ENCODE peak calls at places on chromosome 7, in six cellular contexts. One of them, this sample, is unnamed.

GRCh38 chr7:2617710-2617975 is 14.1 kb upstream of the TTYH3 start:
- DNase-seq in H1: no peak
- DNase-seq in IMR-90: no peak
- DNase-seq in mesenchymal stem cell: no peak
- DNase-seq in H9: no peak
- DNase-seq in trophoblast cell: no peak
- DNase-seq in this sample: no peak

GRCh38 chr7:24708244-24708643 is 49.0 kb downstream of the GSDME start:
- DNase-seq in H1: no peak
- DNase-seq in IMR-90: peak
- DNase-seq in mesenchymal stem cell: no peak
- DNase-seq in H9: no peak
- DNase-seq in trophoblast cell: no peak
- DNase-seq in this sample: no peak

GRCh38 chr7:28799619-28800018 is 158.5 kb downstream of the TRIL start:
- DNase-seq in H1: no peak
- DNase-seq in IMR-90: no peak
- DNase-seq in mesenchymal stem cell: no peak
- DNase-seq in H9: no peak
- DNase-seq in trophoblast cell: no peak
- DNase-seq in this sample: no peak

GRCh38 chr7:141999219-141999618 is 3.5 kb downstream of the MGAM start:
- DNase-seq in H1: no peak
- DNase-seq in IMR-90: no peak
- DNase-seq in mesenchymal stem cell: no peak
- DNase-seq in H9: no peak
- DNase-seq in trophoblast cell: no peak
- DNase-seq in this sample: no peak

GRCh38 chr7:96837583-96837982 is 127.9 kb upstream of the SEM1 start:
- DNase-seq in H1: no peak
- DNase-seq in IMR-90: no peak
- DNase-seq in mesenchymal stem cell: no peak
- DNase-seq in H9: no peak
- DNase-seq in trophoblast cell: no peak
- DNase-seq in this sample: no peak

GRCh38 chr7:101567231-101567630 is 61.9 kb downstream of the MYL10 start:
- DNase-seq in H1: no peak
- DNase-seq in IMR-90: no peak
- DNase-seq in mesenchymal stem cell: no peak
- DNase-seq in H9: peak
- DNase-seq in trophoblast cell: no peak
- DNase-seq in this sample: peak

GRCh38 chr7:138975343-138976104 is 5.7 kb downstream of the KIAA1549 start:
- DNase-seq in H1: no peak
- DNase-seq in IMR-90: no peak
- DNase-seq in mesenchymal stem cell: no peak
- DNase-seq in H9: no peak
- DNase-seq in trophoblast cell: no peak
- DNase-seq in this sample: peak

GRCh38 chr7:101169838-101170531 is 4.6 kb upstream of the VGF start:
- DNase-seq in H1: peak
- DNase-seq in IMR-90: peak
- DNase-seq in mesenchymal stem cell: peak
- DNase-seq in H9: peak
- DNase-seq in trophoblast cell: peak
- DNase-seq in this sample: no peak

GRCh38 chr7:41624818-41625217 is 78.1 kb downstream of the INHBA start:
- DNase-seq in H1: no peak
- DNase-seq in IMR-90: peak
- DNase-seq in mesenchymal stem cell: peak
- DNase-seq in H9: no peak
- DNase-seq in trophoblast cell: no peak
- DNase-seq in this sample: no peak

GRCh38 chr7:47181609-47182264 is 400.2 kb downstream of the TNS3 start:
- DNase-seq in H1: no peak
- DNase-seq in IMR-90: no peak
- DNase-seq in mesenchymal stem cell: no peak
- DNase-seq in H9: no peak
- DNase-seq in trophoblast cell: no peak
- DNase-seq in this sample: no peak

GRCh38 chr7:118029881-118030422 is 154.0 kb upstream of the LSM8 start:
- DNase-seq in H1: no peak
- DNase-seq in IMR-90: no peak
- DNase-seq in mesenchymal stem cell: no peak
- DNase-seq in H9: no peak
- DNase-seq in trophoblast cell: no peak
- DNase-seq in this sample: no peak

GRCh38 chr7:30523466-30523865 is 18.8 kb upstream of the GGCT start:
- DNase-seq in H1: no peak
- DNase-seq in IMR-90: no peak
- DNase-seq in mesenchymal stem cell: no peak
- DNase-seq in H9: no peak
- DNase-seq in trophoblast cell: no peak
- DNase-seq in this sample: no peak

GRCh38 chr7:100065452-100066186 is 15.9 kb downstream of the ZNF3 start:
- DNase-seq in H1: no peak
- DNase-seq in IMR-90: peak
- DNase-seq in mesenchymal stem cell: peak
- DNase-seq in H9: no peak
- DNase-seq in trophoblast cell: no peak
- DNase-seq in this sample: no peak

GRCh38 chr7:143906176-143906575 is 4.2 kb upstream of the TCAF1 start:
- DNase-seq in H1: no peak
- DNase-seq in IMR-90: no peak
- DNase-seq in mesenchymal stem cell: no peak
- DNase-seq in H9: no peak
- DNase-seq in trophoblast cell: no peak
- DNase-seq in this sample: no peak

GRCh38 chr7:155558961-155559360 is 12.6 kb upstream of the CNPY1 start:
- DNase-seq in H1: no peak
- DNase-seq in IMR-90: no peak
- DNase-seq in mesenchymal stem cell: no peak
- DNase-seq in H9: no peak
- DNase-seq in trophoblast cell: no peak
- DNase-seq in this sample: no peak

GRCh38 chr7:108419961-108420360 is 36.3 kb downstream of the NRCAM start:
- DNase-seq in H1: no peak
- DNase-seq in IMR-90: no peak
- DNase-seq in mesenchymal stem cell: no peak
- DNase-seq in H9: no peak
- DNase-seq in trophoblast cell: no peak
- DNase-seq in this sample: no peak

GRCh38 chr7:2920956-2921708 is 77.0 kb upstream of the GNA12 start:
- DNase-seq in H1: no peak
- DNase-seq in IMR-90: no peak
- DNase-seq in mesenchymal stem cell: no peak
- DNase-seq in H9: no peak
- DNase-seq in trophoblast cell: no peak
- DNase-seq in this sample: no peak

GRCh38 chr7:151867912-151868804 is 8.8 kb downstream of the PRKAG2 start:
- DNase-seq in H1: no peak
- DNase-seq in IMR-90: no peak
- DNase-seq in mesenchymal stem cell: no peak
- DNase-seq in H9: no peak
- DNase-seq in trophoblast cell: no peak
- DNase-seq in this sample: no peak

GRCh38 chr7:139490130-139490529 is 6.7 kb upstream of the KLRG2 start:
- DNase-seq in H1: no peak
- DNase-seq in IMR-90: no peak
- DNase-seq in mesenchymal stem cell: no peak
- DNase-seq in H9: no peak
- DNase-seq in trophoblast cell: no peak
- DNase-seq in this sample: no peak

GRCh38 chr7:158733220-158733519 is 28.6 kb upstream of the NCAPG2 start:
- DNase-seq in H1: no peak
- DNase-seq in IMR-90: no peak
- DNase-seq in mesenchymal stem cell: no peak
- DNase-seq in H9: no peak
- DNase-seq in trophoblast cell: no peak
- DNase-seq in this sample: no peak

GRCh38 chr7:101537935-101538595 is 91.0 kb downstream of the MYL10 start:
- DNase-seq in H1: no peak
- DNase-seq in IMR-90: no peak
- DNase-seq in mesenchymal stem cell: no peak
- DNase-seq in H9: no peak
- DNase-seq in trophoblast cell: no peak
- DNase-seq in this sample: no peak

GRCh38 chr7:47711776-47712175 is 129.9 kb upstream of the TNS3 start:
- DNase-seq in H1: no peak
- DNase-seq in IMR-90: no peak
- DNase-seq in mesenchymal stem cell: no peak
- DNase-seq in H9: no peak
- DNase-seq in trophoblast cell: no peak
- DNase-seq in this sample: no peak

GRCh38 chr7:292826-293225 is 2.9 kb downstream of the FOXL3 start:
- DNase-seq in H1: no peak
- DNase-seq in IMR-90: no peak
- DNase-seq in mesenchymal stem cell: no peak
- DNase-seq in H9: no peak
- DNase-seq in trophoblast cell: no peak
- DNase-seq in this sample: no peak

GRCh38 chr7:156604311-156604710 is 36.3 kb upstream of the RNF32 start:
- DNase-seq in H1: no peak
- DNase-seq in IMR-90: peak
- DNase-seq in mesenchymal stem cell: no peak
- DNase-seq in H9: peak
- DNase-seq in trophoblast cell: peak
- DNase-seq in this sample: no peak

GRCh38 chr7:152587366-152587765 is 88.6 kb downstream of the XRCC2 start:
- DNase-seq in H1: no peak
- DNase-seq in IMR-90: no peak
- DNase-seq in mesenchymal stem cell: peak
- DNase-seq in H9: no peak
- DNase-seq in trophoblast cell: no peak
- DNase-seq in this sample: no peak

GRCh38 chr7:47778153-47778661 is 170.1 kb downstream of the PKD1L1 start:
- DNase-seq in H1: no peak
- DNase-seq in IMR-90: no peak
- DNase-seq in mesenchymal stem cell: no peak
- DNase-seq in H9: no peak
- DNase-seq in trophoblast cell: peak
- DNase-seq in this sample: no peak

GRCh38 chr7:101017099-101017777 is 2.6 kb upstream of the MUC17 start:
- DNase-seq in H1: peak
- DNase-seq in IMR-90: peak
- DNase-seq in mesenchymal stem cell: peak
- DNase-seq in H9: peak
- DNase-seq in trophoblast cell: peak
- DNase-seq in this sample: peak

GRCh38 chr7:137241655-137242054 is 101.9 kb downstream of the PTN start:
- DNase-seq in H1: no peak
- DNase-seq in IMR-90: no peak
- DNase-seq in mesenchymal stem cell: no peak
- DNase-seq in H9: no peak
- DNase-seq in trophoblast cell: no peak
- DNase-seq in this sample: no peak

GRCh38 chr7:131110294-131111080 is 217.2 kb upstream of the MKLN1 start:
- DNase-seq in H1: peak
- DNase-seq in IMR-90: peak
- DNase-seq in mesenchymal stem cell: peak
- DNase-seq in H9: peak
- DNase-seq in trophoblast cell: peak
- DNase-seq in this sample: peak
- H3K23ac ChIP-seq in H1: no peak
- H3K23ac ChIP-seq in IMR-90: peak
- H3K23ac ChIP-seq in mesenchymal stem cell: no peak
- H3K23ac ChIP-seq in H9: no peak
- H3K23ac ChIP-seq in trophoblast cell: no peak
- H3K23ac ChIP-seq in this sample: peak

GRCh38 chr7:116697761-116698160 is 25.8 kb downstream of the MET start:
- DNase-seq in H1: no peak
- DNase-seq in IMR-90: no peak
- DNase-seq in mesenchymal stem cell: no peak
- DNase-seq in H9: no peak
- DNase-seq in trophoblast cell: no peak
- DNase-seq in this sample: no peak

GRCh38 chr7:116698396-116698795 is 26.4 kb downstream of the MET start:
- DNase-seq in H1: no peak
- DNase-seq in IMR-90: no peak
- DNase-seq in mesenchymal stem cell: no peak
- DNase-seq in H9: no peak
- DNase-seq in trophoblast cell: no peak
- DNase-seq in this sample: no peak

GRCh38 chr7:116696707-116697106 is 24.7 kb downstream of the MET start:
- DNase-seq in H1: no peak
- DNase-seq in IMR-90: no peak
- DNase-seq in mesenchymal stem cell: no peak
- DNase-seq in H9: no peak
- DNase-seq in trophoblast cell: no peak
- DNase-seq in this sample: no peak

GRCh38 chr7:116698930-116699722 is 27.1 kb downstream of the MET start:
- DNase-seq in H1: no peak
- DNase-seq in IMR-90: no peak
- DNase-seq in mesenchymal stem cell: no peak
- DNase-seq in H9: no peak
- DNase-seq in trophoblast cell: peak
- DNase-seq in this sample: no peak

GRCh38 chr7:116697152-116697551 is 25.2 kb downstream of the MET start:
- DNase-seq in H1: no peak
- DNase-seq in IMR-90: no peak
- DNase-seq in mesenchymal stem cell: no peak
- DNase-seq in H9: no peak
- DNase-seq in trophoblast cell: no peak
- DNase-seq in this sample: no peak
- H3K14ac ChIP-seq in H1: no peak
- H3K14ac ChIP-seq in IMR-90: no peak
- H3K14ac ChIP-seq in mesenchymal stem cell: no peak
- H3K14ac ChIP-seq in H9: no peak
- H3K14ac ChIP-seq in trophoblast cell: no peak
- H3K14ac ChIP-seq in this sample: no peak

DNA sequence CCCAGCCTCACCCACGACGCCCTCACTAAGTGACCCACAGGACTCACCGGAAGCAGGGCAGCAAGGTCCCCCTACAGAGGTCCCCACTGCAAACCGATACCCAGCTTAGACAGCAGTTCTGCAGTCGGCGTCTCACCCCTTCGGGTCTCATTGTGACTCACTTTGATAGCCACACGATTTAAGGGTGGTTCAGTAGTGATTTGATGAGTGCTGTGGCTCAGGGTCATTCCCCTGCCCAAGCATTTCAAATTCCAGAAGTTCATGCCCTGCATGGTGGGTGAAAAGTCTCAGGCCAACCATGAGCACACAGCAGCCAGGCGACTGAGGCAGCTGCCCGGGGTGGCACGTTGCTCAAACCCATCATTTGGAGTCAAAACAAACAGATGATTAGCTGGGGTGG is 93.2 kb downstream of the EGFR start:
- DNase-seq in H1: no peak
- DNase-seq in IMR-90: no peak
- DNase-seq in mesenchymal stem cell: no peak
- DNase-seq in H9: no peak
- DNase-seq in trophoblast cell: no peak
- DNase-seq in this sample: no peak
- H3K23ac ChIP-seq in H1: no peak
- H3K23ac ChIP-seq in IMR-90: no peak
- H3K23ac ChIP-seq in mesenchymal stem cell: no peak
- H3K23ac ChIP-seq in H9: no peak
- H3K23ac ChIP-seq in trophoblast cell: no peak
- H3K23ac ChIP-seq in this sample: no peak

GRCh38 chr7:81641873-81642272 is 128.0 kb downstream of the HGF start:
- DNase-seq in H1: no peak
- DNase-seq in IMR-90: no peak
- DNase-seq in mesenchymal stem cell: no peak
- DNase-seq in H9: no peak
- DNase-seq in trophoblast cell: no peak
- DNase-seq in this sample: no peak
- H3K14ac ChIP-seq in H1: no peak
- H3K14ac ChIP-seq in IMR-90: no peak
- H3K14ac ChIP-seq in mesenchymal stem cell: no peak
- H3K14ac ChIP-seq in H9: no peak
- H3K14ac ChIP-seq in trophoblast cell: no peak
- H3K14ac ChIP-seq in this sample: no peak

GRCh38 chr7:44796034-44796503 is 412 bp upstream of the PPIA start:
- DNase-seq in H1: no peak
- DNase-seq in IMR-90: peak
- DNase-seq in mesenchymal stem cell: peak
- DNase-seq in H9: no peak
- DNase-seq in trophoblast cell: peak
- DNase-seq in this sample: no peak
- H3K23ac ChIP-seq in H1: no peak
- H3K23ac ChIP-seq in IMR-90: peak
- H3K23ac ChIP-seq in mesenchymal stem cell: no peak
- H3K23ac ChIP-seq in H9: no peak
- H3K23ac ChIP-seq in trophoblast cell: no peak
- H3K23ac ChIP-seq in this sample: peak

This sample was measured in neuronal stem cell.